ENCODE peak calls at places on chromosomes 13 and 19, in ten cellular contexts. I is bronchial epithelial cell, V is spleen, D is brain microvascular endothelial cell, Q is AG04450, E is adipocyte, A is cardiac muscle cell, J is left ventricle myocardium inferior, F is tibial nerve, C is upper lobe of left lung. N is an unnamed sample. For H3K27me3, the result is how much of the 10 kb centered on the place peaks cover.

GRCh38 chr13:110387451-110388140 is 80.5 kb downstream of the COL4A2 start:
- DNase-seq in I (peak), V (no peak), D (peak), Q (no peak), E (peak), A (peak), J (peak), F (no peak), C (no peak), N (no peak)

GRCh38 chr19:13696839-13697238 is 67.5 kb upstream of the MRI1 start:
- DNase-seq in I (no peak), V (no peak), D (no peak), Q (no peak), E (no peak), A (no peak), J (no peak), F (no peak), C (no peak), N (no peak)

GRCh38 chr19:36987091-36987490 is 71.0 kb downstream of the ZNF568 start:
- DNase-seq in I (no peak), V (no peak), D (no peak), Q (no peak), E (no peak), A (no peak), J (no peak), F (no peak), C (no peak), N (no peak)

GRCh38 chr13:110334256-110334655 is 27.2 kb downstream of the COL4A2 start:
- DNase-seq in I (peak), V (no peak), D (peak), Q (no peak), E (no peak), A (no peak), J (no peak), F (no peak), C (no peak), N (peak)

GRCh38 chr13:50323440-50324070 is 308.3 kb downstream of the KCNRG start:
- DNase-seq in I (peak), V (no peak), D (peak), Q (peak), E (peak), A (peak), J (no peak), F (no peak), C (no peak), N (peak)

GRCh38 chr13:54592201-54592600 is 1563.6 kb downstream of the OLFM4 start:
- DNase-seq in I (no peak), V (no peak), D (no peak), Q (no peak), E (no peak), A (no peak), J (no peak), F (no peak), C (no peak), N (no peak)

GRCh38 chr13:59447846-59448620 is 715.7 kb downstream of the DIAPH3 start:
- DNase-seq in I (no peak), V (no peak), D (peak), Q (peak), E (peak), A (peak), J (no peak), F (no peak), C (no peak), N (peak)

GRCh38 chr13:99979453-99980200 is 2.0 kb upstream of the ZIC2 start:
- DNase-seq in I (no peak), V (no peak), D (no peak), Q (no peak), E (no peak), A (no peak), J (no peak), F (no peak), C (peak), N (no peak)

DNA sequence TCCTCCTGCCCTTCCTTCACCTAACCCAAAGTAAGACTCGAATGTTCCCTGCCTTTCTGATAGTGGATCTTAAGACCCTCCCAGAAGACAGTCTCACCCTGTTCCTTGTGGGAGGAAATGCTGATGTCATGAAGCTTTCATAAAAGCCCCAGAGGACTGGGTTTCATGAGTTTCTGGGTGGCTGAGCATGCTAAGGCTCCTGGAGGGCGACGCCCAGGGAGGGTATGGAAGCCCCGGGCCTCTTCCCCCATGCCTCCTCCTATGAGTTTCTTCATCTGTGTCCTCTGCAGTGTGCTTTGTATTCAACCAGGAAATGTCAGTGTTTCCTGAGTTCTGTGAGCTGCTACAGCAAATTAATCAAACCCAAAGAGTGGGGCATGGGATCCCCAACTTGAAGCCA is 1.8 kb upstream of the LILRB2 start:
- DNase-seq in I (no peak), V (no peak), D (no peak), Q (no peak), E (no peak), A (no peak), J (no peak), F (no peak), C (no peak), N (no peak)
- H3K4me3 ChIP-seq in I (no peak), V (no peak), D (no peak), Q (no peak), E (no peak), A (no peak), J (no peak), F (no peak), C (no peak), N (no peak)

DNA sequence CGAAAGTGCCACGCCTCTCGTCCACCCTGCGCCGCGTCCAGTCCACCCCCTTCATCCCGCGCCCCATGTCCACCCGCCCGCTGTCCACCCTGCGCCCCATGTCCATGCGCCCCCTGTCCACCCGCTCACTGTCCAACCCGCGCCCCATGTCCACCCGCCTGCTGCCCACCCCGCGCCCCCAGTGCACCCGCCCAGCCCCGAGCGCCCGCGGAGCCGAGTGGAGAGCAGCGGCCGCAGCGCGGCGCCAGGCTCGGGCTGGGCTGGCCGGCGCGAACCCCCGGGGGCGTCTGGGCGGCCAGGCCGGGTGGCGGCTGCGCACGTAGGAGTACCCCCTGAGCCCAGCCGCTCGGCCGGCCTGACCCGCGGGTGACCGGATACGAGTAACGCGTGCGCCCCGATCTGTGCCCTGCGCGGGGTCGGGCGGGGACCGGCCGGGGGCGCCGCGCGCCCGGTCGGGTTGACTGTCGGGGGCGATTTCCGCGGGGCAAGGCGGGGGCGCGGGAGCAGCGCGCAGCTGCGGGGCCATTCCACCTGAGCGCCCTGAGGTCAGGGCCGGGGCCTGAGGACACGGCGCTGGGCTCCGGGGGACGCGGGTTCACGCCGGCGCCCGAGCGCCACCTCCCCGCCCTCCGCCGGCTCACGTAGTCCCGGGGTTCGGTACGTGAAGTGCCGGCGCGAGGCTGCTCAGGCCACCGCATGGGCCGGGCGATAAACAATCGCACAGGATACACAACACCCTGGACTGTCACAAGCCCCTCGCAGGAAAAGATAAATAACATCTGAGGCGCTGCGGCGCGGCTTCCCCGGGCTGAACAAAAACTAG is 37.5 kb upstream of the FLT1 start:
- DNase-seq in I (no peak), V (peak), D (no peak), Q (no peak), E (peak), A (peak), J (peak), F (no peak), C (peak), N (no peak)
- H3K27me3 ChIP-seq in I (under half), V (under half), D (under half), Q (under half), E (under half), A (under half), J (half or more), F (under half), C (under half), N (under half)

DNA sequence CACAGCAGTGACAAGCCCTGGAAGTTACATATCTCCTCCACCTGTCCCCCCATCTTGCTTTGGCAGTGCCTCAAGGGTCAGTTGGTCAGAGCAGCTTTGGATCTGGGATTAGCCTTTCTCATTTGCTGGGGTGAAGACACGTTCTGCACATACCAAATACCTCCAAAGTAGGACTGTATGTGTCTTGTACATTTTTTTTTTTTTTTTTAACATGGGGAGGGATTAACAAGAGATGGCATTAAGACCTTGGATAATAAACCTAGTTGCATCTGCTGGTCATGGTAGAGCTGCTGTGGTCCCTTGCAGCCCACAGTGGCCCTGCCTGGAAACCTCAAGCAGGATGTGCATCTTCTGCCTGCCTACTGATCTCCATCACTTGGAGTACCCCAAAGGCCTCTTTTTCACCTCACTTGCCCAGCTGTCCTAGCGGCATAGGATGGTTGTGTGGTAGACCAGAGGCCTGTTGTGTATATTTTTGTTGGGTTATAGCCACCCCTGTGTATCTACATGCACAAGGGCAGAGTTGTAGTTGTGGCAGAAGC is 2.5 kb downstream of the RPS19 start:
- DNase-seq in I (no peak), V (peak), D (no peak), Q (no peak), E (no peak), A (no peak), J (no peak), F (no peak), C (no peak), N (no peak)
- H3K4me3 ChIP-seq in I (no peak), V (no peak), D (peak), Q (peak), E (peak), A (no peak), J (no peak), F (no peak), C (peak), N (peak)

GRCh38 chr13:20404488-20405222 is 121.0 kb downstream of the CRYL1 start:
- DNase-seq in I (no peak), V (no peak), D (no peak), Q (no peak), E (no peak), A (no peak), J (no peak), F (no peak), C (peak), N (no peak)

GRCh38 chr13:20402881-20403280 is 122.8 kb downstream of the CRYL1 start:
- DNase-seq in I (no peak), V (no peak), D (no peak), Q (no peak), E (no peak), A (no peak), J (no peak), F (no peak), C (peak), N (no peak)

GRCh38 chr13:20405691-20406090 is 120.0 kb downstream of the CRYL1 start:
- DNase-seq in I (peak), V (no peak), D (no peak), Q (no peak), E (no peak), A (no peak), J (no peak), F (no peak), C (peak), N (no peak)

GRCh38 chr13:20401958-20402856 is 123.5 kb downstream of the CRYL1 start:
- DNase-seq in I (peak), V (no peak), D (no peak), Q (no peak), E (no peak), A (peak), J (no peak), F (no peak), C (peak), N (peak)

DNA sequence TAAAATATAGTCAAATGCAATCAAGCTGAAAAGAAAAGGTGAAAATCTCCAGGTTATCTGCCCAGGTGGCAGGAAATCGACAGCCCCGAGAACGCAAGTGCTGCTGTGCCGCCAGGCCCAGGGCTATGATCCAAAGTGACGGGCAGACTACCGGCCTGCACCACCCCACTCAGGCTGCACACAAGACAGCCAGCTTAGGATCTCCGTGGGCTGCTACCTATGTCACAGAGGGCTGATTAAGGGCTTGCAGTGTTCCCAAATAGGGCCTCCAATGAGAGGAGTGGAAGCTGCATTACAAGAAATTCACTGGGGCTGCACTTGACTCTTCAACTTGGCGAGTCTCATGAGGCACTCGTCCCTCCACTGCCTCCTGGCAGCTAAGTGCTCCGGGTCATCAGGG is 121.8 kb downstream of the CRYL1 start:
- DNase-seq in I (no peak), V (no peak), D (no peak), Q (no peak), E (no peak), A (no peak), J (no peak), F (no peak), C (peak), N (no peak)
- H3K27me3 ChIP-seq in I (under half), V (under half), D (under half), Q (under half), E (under half), A (under half), J (under half), F (under half), C (under half), N (under half)

GRCh38 chr19:46404039-46404883 is 9.1 kb downstream of the CCDC8 start:
- DNase-seq in I (no peak), V (peak), D (no peak), Q (no peak), E (no peak), A (peak), J (peak), F (peak), C (peak), N (peak)
- H3K4me3 ChIP-seq in I (peak), V (peak), D (peak), Q (peak), E (peak), A (peak), J (peak), F (no peak), C (peak), N (peak)

GRCh38 chr19:18780631-18781030 is 10.5 kb downstream of the COMP start:
- DNase-seq in I (no peak), V (no peak), D (no peak), Q (no peak), E (no peak), A (no peak), J (no peak), F (no peak), C (no peak), N (no peak)
- H3K27me3 ChIP-seq in I (under half), V (under half), D (under half), Q (under half), E (under half), A (half or more), J (half or more), F (under half), C (under half), N (under half)

GRCh38 chr19:678791-679388 is 2.7 kb downstream of the FSTL3 start:
- DNase-seq in I (no peak), V (no peak), D (no peak), Q (no peak), E (no peak), A (no peak), J (no peak), F (no peak), C (no peak), N (no peak)

GRCh38 chr19:676007-676342 is 217 bp upstream of the FSTL3 start:
- DNase-seq in I (no peak), V (no peak), D (no peak), Q (no peak), E (no peak), A (no peak), J (peak), F (no peak), C (no peak), N (no peak)

GRCh38 chr19:676343-677105 is at the start of gene FSTL3:
- DNase-seq in I (no peak), V (no peak), D (peak), Q (no peak), E (peak), A (peak), J (no peak), F (no peak), C (no peak), N (no peak)

GRCh38 chr19:677201-677600 is 1.0 kb downstream of the FSTL3 start:
- DNase-seq in I (peak), V (no peak), D (peak), Q (peak), E (peak), A (peak), J (peak), F (peak), C (peak), N (peak)

GRCh38 chr19:677601-678380 is 1.6 kb downstream of the FSTL3 start:
- DNase-seq in I (peak), V (no peak), D (peak), Q (no peak), E (peak), A (no peak), J (no peak), F (no peak), C (peak), N (peak)
- H3K4me3 ChIP-seq in I (peak), V (no peak), D (peak), Q (peak), E (peak), A (no peak), J (peak), F (peak), C (peak), N (peak)

N was measured in astrocyte.